ENCODE peak calls at places on chromosome X, in four cellular contexts. M, Z, V and L are unnamed samples.

GRCh38 chrX:50721771-50722521 is 92.0 kb downstream of the SHROOM4 start:
- DNase-seq in Z (no peak), V (no peak), M (no peak), L (no peak)

GRCh38 chrX:150254909-150255308 is 108.2 kb upstream of the MAMLD1 start:
- DNase-seq in M (no peak), V (no peak), Z (no peak), L (no peak)

GRCh38 chrX:29788991-29789699 is 426.2 kb upstream of the MAGEB2 start:
- DNase-seq in M (no peak), Z (no peak), V (no peak), L (no peak)

GRCh38 chrX:70907900-70908299 is 611 bp downstream of the TEX11 start:
- DNase-seq in M (no peak), Z (no peak), V (no peak), L (no peak)

GRCh38 chrX:18964880-18965279 is 19.0 kb downstream of the PHKA2 start:
- DNase-seq in V (no peak), Z (no peak), M (no peak), L (no peak)

GRCh38 chrX:38247051-38247450 is 26.4 kb upstream of the SRPX start:
- DNase-seq in V (no peak), Z (no peak), M (no peak), L (no peak)

GRCh38 chrX:151985955-151986354 is 11.5 kb upstream of the GABRE start:
- DNase-seq in M (no peak), V (no peak), Z (no peak), L (no peak)

GRCh38 chrX:110397353-110397752 is 38.7 kb downstream of the RTL9 start:
- DNase-seq in V (no peak), Z (no peak), M (no peak), L (no peak)

GRCh38 chrX:29926659-29927058 is 288.7 kb upstream of the MAGEB2 start:
- DNase-seq in V (no peak), M (no peak), Z (no peak), L (no peak)

GRCh38 chrX:152822383-152823086 is 8.0 kb downstream of the CETN2 start:
- DNase-seq in V (no peak), M (no peak), Z (no peak), L (no peak)

GRCh38 chrX:43822015-43822414 is 60.2 kb downstream of the MAOB start:
- DNase-seq in Z (no peak), M (no peak), V (no peak), L (no peak)

GRCh38 chrX:22396408-22396807 is 123.7 kb downstream of the CBLL2 start:
- DNase-seq in M (no peak), V (no peak), Z (no peak), L (no peak)

GRCh38 chrX:1215123-1215823 is 2.8 kb upstream of the CRLF2 start:
- DNase-seq in M (no peak), Z (no peak), V (no peak), L (no peak)

GRCh38 chrX:40079572-40079971 is 18.2 kb downstream of the BCOR start:
- DNase-seq in V (no peak), Z (no peak), M (no peak), L (no peak)

GRCh38 chrX:146863566-146863965 is 49.0 kb upstream of the CXorf51A start:
- DNase-seq in V (no peak), Z (no peak), M (no peak), L (no peak)

GRCh38 chrX:109967151-109967550 is 35.8 kb upstream of the TMEM164 start:
- DNase-seq in M (no peak), Z (no peak), V (no peak), L (no peak)

GRCh38 chrX:71178908-71179307 is 34.3 kb downstream of the NLGN3 start:
- DNase-seq in M (peak; percentile 29), Z (peak; percentile 43), V (peak; percentile 18), L (peak; percentile 63)

GRCh38 chrX:106302304-106302703 is 134.2 kb downstream of the PWWP3B start:
- DNase-seq in Z (no peak), V (no peak), M (no peak), L (no peak)

GRCh38 chrX:154396948-154397887 is 959 bp upstream of the RPL10 start:
- DNase-seq in Z (peak; percentile 86), V (no peak), M (peak; percentile 59), L (peak; percentile 78)

GRCh38 chrX:37986893-37987292 is 19.5 kb upstream of the SYTL5 start:
- DNase-seq in V (peak; percentile 22), Z (no peak), M (no peak), L (no peak)

GRCh38 chrX:12958059-12958458 is 16.9 kb upstream of the TMSB4X start:
- DNase-seq in Z (no peak), M (no peak), V (no peak), L (no peak)